ENCODE peak calls at places on chromosomes 5 and 9, in eight cellular contexts. S is esophagus squamous epithelium; O is SHP77; Z is fibroblast of lung; U is anterior cingulate cortex; F is stimulated activated CD8-positive, alpha-beta memory T cell treated with anti-CD3 and anti-CD28 coated beads, Interleukin-7, amount 100 ng/mL, for 1 hour; D is RKO; K is neuronal stem cell. N is an unnamed sample.

GRCh38 chr9:72364679-72365524 is at the start of gene ZFAND5:
- DNase-seq in K (peak; percentile 95), Z (peak; percentile 97), D (peak; percentile 96), S (peak; percentile 81), U (peak; percentile 97), F (peak; percentile 85), O (peak; percentile 95), N (peak; percentile 98)

GRCh38 chr9:113682297-113682771 is 193.8 kb upstream of the ZNF618 start:
- DNase-seq in F (no peak), S (no peak), K (peak; percentile 57), Z (peak; percentile 68), D (peak; percentile 85), U (peak; percentile 60), O (peak; percentile 23), N (peak; percentile 93)

GRCh38 chr9:130857864-130858730 is 23.0 kb downstream of the ABL1 start:
- DNase-seq in S (no peak), Z (peak; percentile 98), U (no peak), O (no peak), F (no peak), K (no peak), D (peak; percentile 30), N (peak; percentile 67)

GRCh38 chr9:127557466-127557869 is 54.6 kb upstream of the STXBP1 start:
- DNase-seq in K (no peak), O (no peak), U (no peak), Z (no peak), S (no peak), D (no peak), F (no peak), N (peak; percentile 43)

GRCh38 chr5:106399381-106399780 is 1271.4 kb downstream of the EFNA5 start:
- DNase-seq in K (no peak), U (no peak), O (no peak), Z (peak; percentile 77), D (peak; percentile 29), S (no peak), F (no peak), N (peak; percentile 19)

GRCh38 chr9:99180662-99181061 is 41.1 kb downstream of the ALG2 start:
- DNase-seq in K (no peak), S (no peak), O (no peak), U (no peak), Z (no peak), F (no peak), D (no peak), N (no peak)

GRCh38 chr9:219670-220365 is 5.2 kb downstream of the DOCK8 start:
- DNase-seq in O (no peak), U (no peak), D (no peak), S (no peak), K (no peak), Z (no peak), F (no peak), N (no peak)

GRCh38 chr9:136395345-136396218 is 4.4 kb downstream of the SNAPC4 start:
- DNase-seq in D (no peak), K (no peak), Z (no peak), S (no peak), F (no peak), O (no peak), U (no peak), N (no peak)

GRCh38 chr9:6413365-6414263 is 615 bp downstream of the UHRF2 start:
- DNase-seq in Z (no peak), O (no peak), S (no peak), U (no peak), K (peak; percentile 18), F (no peak), D (peak; percentile 27), N (peak; percentile 45)

GRCh38 chr5:51156222-51156621 is 227.0 kb upstream of the ISL1 start:
- DNase-seq in Z (no peak), U (no peak), O (no peak), D (no peak), F (no peak), S (no peak), K (no peak), N (no peak)

GRCh38 chr5:44401611-44402010 is 12.4 kb upstream of the FGF10 start:
- DNase-seq in Z (no peak), U (no peak), S (no peak), F (no peak), O (no peak), D (no peak), K (no peak), N (no peak)

GRCh38 chr9:110650991-110651411 is 17.6 kb upstream of the MUSK start:
- DNase-seq in D (no peak), Z (peak; percentile 94), K (no peak), F (no peak), U (no peak), O (peak; percentile 88), S (no peak), N (peak; percentile 4)

GRCh38 chr5:84361572-84361971 is 23.1 kb downstream of the EDIL3 start:
- DNase-seq in F (no peak), S (no peak), O (no peak), K (no peak), Z (peak; percentile 38), D (no peak), U (no peak), N (no peak)

GRCh38 chr5:138832218-138832617 is 42.9 kb downstream of the LRRTM2 start:
- DNase-seq in Z (peak; percentile 63), U (no peak), K (no peak), S (no peak), F (no peak), O (no peak), D (no peak), N (no peak)

GRCh38 chr5:82793808-82794419 is 283.3 kb downstream of the TMEM167A start:
- DNase-seq in F (no peak), D (peak; percentile 6), Z (peak; percentile 6), K (peak; percentile 21), O (no peak), S (no peak), U (no peak), N (peak; percentile 71)

GRCh38 chr9:110742741-110743371 is 74.3 kb downstream of the MUSK start:
- DNase-seq in F (no peak), O (no peak), U (no peak), K (peak; percentile 41), Z (peak; percentile 89), S (no peak), D (no peak), N (peak; percentile 10)

GRCh38 chr9:104854613-104855012 is 73.3 kb downstream of the ABCA1 start:
- DNase-seq in Z (no peak), D (no peak), O (no peak), K (no peak), F (no peak), U (no peak), S (no peak), N (no peak)

GRCh38 chr5:92402045-92402444 is 1018.9 kb upstream of the ARRDC3 start:
- DNase-seq in D (peak; percentile 27), K (no peak), S (no peak), Z (peak; percentile 68), O (no peak), F (no peak), U (no peak), N (no peak)

GRCh38 chr5:128687930-128688329 is 149.9 kb upstream of the FBN2 start:
- DNase-seq in D (no peak), S (no peak), K (no peak), F (no peak), Z (no peak), U (no peak), O (no peak), N (no peak)

GRCh38 chr9:63817622-63818518 is 1467.1 kb downstream of the FOXD4L5 start:
- DNase-seq in F (peak; percentile 36), D (no peak), Z (peak; percentile 18), O (no peak), U (no peak), S (no peak), K (peak; percentile 37), N (peak; percentile 22)

GRCh38 chr9:95197692-95198271 is 119.7 kb downstream of the FANCC start:
- DNase-seq in Z (peak; percentile 87), U (no peak), O (no peak), F (no peak), K (no peak), S (no peak), D (no peak), N (no peak)

GRCh38 chr5:29795253-29795652 is 1398.2 kb upstream of the CDH6 start:
- DNase-seq in F (no peak), K (no peak), S (no peak), D (no peak), U (no peak), O (peak; percentile 24), Z (no peak), N (no peak)

GRCh38 chr9:114345493-114346065 is 15.9 kb downstream of the ORM2 start:
- DNase-seq in F (no peak), O (no peak), K (no peak), S (no peak), Z (no peak), U (no peak), D (no peak), N (no peak)

N was measured in dermis blood vessel endothelial cell.